ENCODE peak calls at places on chromosomes 6 and 20, in four cellular contexts. G is heart right ventricle, Q is brain microvascular endothelial cell, U is transverse colon. Z is an unnamed sample.

GRCh38 chr6:8904754-8905153 is 469.4 kb upstream of the SLC35B3 start:
- DNase-seq in G (no peak), U (no peak), Q (no peak), Z (no peak)

GRCh38 chr6:388202-388903 is 3.2 kb upstream of the IRF4 start:
- DNase-seq in U (peak; percentile 8), G (no peak), Q (no peak), Z (no peak)

GRCh38 chr20:20820104-20820503 is 107.7 kb upstream of the RALGAPA2 start:
- DNase-seq in U (no peak), Q (no peak), G (no peak), Z (no peak)

GRCh38 chr20:23305098-23305497 is 45.5 kb upstream of the NXT1 start:
- DNase-seq in U (no peak), Q (peak; percentile 74), G (no peak), Z (peak; percentile 52)

GRCh38 chr6:149212892-149213786 is 104.4 kb upstream of the TAB2 start:
- DNase-seq in G (no peak), U (no peak), Q (no peak), Z (no peak)

GRCh38 chr6:9404351-9405146 is 969.2 kb upstream of the SLC35B3 start:
- DNase-seq in G (no peak), U (no peak), Q (no peak), Z (peak; percentile 44)

GRCh38 chr6:149864578-149865535 is 698 bp upstream of the LRP11 start:
- DNase-seq in Q (peak; percentile 79), U (no peak), G (peak; percentile 46), Z (peak; percentile 79)

GRCh38 chr6:168778201-168778600 is 337.2 kb downstream of the SMOC2 start:
- DNase-seq in Q (no peak), G (peak; percentile 32), U (no peak), Z (no peak)

GRCh38 chr6:70706491-70707123 is 38.9 kb downstream of the SMAP1 start:
- DNase-seq in Q (no peak), U (no peak), G (no peak), Z (peak; percentile 60)

GRCh38 chr6:96391776-96392175 is 129.8 kb upstream of the UFL1 start:
- DNase-seq in G (no peak), U (peak; percentile 14), Q (no peak), Z (peak; percentile 5)

GRCh38 chr6:16764188-16764950 is 3.1 kb upstream of the ATXN1 start:
- DNase-seq in U (no peak), G (no peak), Q (peak; percentile 61), Z (peak; percentile 78)

GRCh38 chr20:11880694-11881093 is 37.0 kb upstream of the BTBD3 start:
- DNase-seq in G (no peak), U (no peak), Q (no peak), Z (no peak)

GRCh38 chr6:106256201-106256968 is 69.2 kb downstream of the ATG5 start:
- DNase-seq in Q (no peak), U (no peak), G (no peak), Z (peak; percentile 58)

GRCh38 chr6:149286905-149287304 is 30.6 kb upstream of the TAB2 start:
- DNase-seq in Q (no peak), U (no peak), G (no peak), Z (no peak)

GRCh38 chr20:54515788-54516324 is 40.5 kb downstream of the DOK5 start:
- DNase-seq in Q (no peak), U (no peak), G (no peak), Z (no peak)

GRCh38 chr20:62216636-62217566 is 3.2 kb downstream of the HRH3 start:
- DNase-seq in G (no peak), Q (no peak), U (no peak), Z (no peak)

GRCh38 chr20:26209171-26209941 is 512.7 kb upstream of the ZNF337 start:
- DNase-seq in G (no peak), U (no peak), Q (no peak), Z (no peak)

GRCh38 chr20:42218566-42218965 is 600.4 kb upstream of the CHD6 start:
- DNase-seq in G (no peak), U (no peak), Q (no peak), Z (no peak)

GRCh38 chr6:157282279-157282678 is 41.0 kb downstream of the TMEM242 start:
- DNase-seq in U (no peak), G (no peak), Q (no peak), Z (no peak)

GRCh38 chr6:13715444-13715883 is 3.8 kb upstream of the RANBP9 start:
- DNase-seq in Q (no peak), G (no peak), U (no peak), Z (no peak)

GRCh38 chr6:63802606-63803206 is 167.1 kb downstream of the PHF3 start:
- DNase-seq in Q (peak; percentile 39), U (no peak), G (no peak), Z (peak; percentile 49)

DNA sequence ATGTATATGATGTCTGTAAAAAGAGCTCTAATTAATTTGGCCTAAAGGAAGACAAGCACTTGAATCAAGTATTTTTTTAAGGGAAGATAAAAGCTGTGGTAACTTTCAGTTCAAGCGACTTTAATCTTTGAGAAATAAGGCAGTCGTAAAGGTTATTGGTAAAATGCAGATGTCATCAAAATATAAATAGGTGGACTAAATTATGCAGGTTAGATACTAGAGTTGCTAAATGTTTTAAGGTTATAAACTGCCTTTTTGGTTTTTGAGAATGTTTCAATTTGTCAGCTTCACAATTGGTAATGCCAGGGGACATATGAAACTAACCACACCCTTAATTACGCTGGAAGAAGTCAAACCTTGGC is 159.5 kb upstream of the OLIG3 start:
- DNase-seq in G (no peak), Q (no peak), U (no peak), Z (no peak)
- TF ChIP-seq CTCF in G (no peak), Q (no peak), U (no peak), Z (no peak)

GRCh38 chr6:35484921-35485392 is 11.9 kb downstream of the TEAD3 start:
- DNase-seq in U (no peak), G (no peak), Q (no peak), Z (no peak)
- H3K4me3 ChIP-seq in U (no peak overlapping the region), G (no peak overlapping the region), Q (no peak overlapping the region), Z (no peak overlapping the region)

GRCh38 chr6:144286503-144287393 is 1.6 kb downstream of the UTRN start:
- DNase-seq in U (peak; percentile 72), G (peak; percentile 73), Q (peak; percentile 89), Z (peak; percentile 86)
- TF ChIP-seq CTCF in U (no peak), G (no peak), Q (no peak), Z (no peak)

DNA sequence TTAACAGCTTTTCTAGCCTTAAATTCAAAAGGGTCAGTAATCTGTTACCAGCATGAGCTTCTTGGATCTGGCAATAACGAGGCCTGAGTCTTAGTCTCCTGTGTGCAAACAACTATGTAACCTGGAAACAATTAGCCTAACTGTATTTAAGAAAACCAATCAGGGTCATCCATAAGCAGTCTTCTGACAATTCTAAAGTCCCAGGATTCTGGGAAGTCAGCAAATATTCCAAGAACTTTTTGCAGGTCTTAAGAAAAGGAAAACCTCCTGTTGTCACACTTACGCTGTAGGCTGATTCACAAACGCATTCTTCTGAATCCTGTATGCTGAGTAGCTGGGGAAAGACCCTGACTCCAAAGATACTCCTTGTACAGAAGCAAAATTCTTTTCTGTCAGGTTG is 90.4 kb downstream of the COL12A1 start:
- DNase-seq in Q (peak; percentile 71), U (no peak), G (no peak), Z (peak; percentile 72)
- H3K4me3 ChIP-seq in Q (no peak overlapping the region), U (no peak overlapping the region), G (no peak overlapping the region), Z (no peak overlapping the region)

DNA sequence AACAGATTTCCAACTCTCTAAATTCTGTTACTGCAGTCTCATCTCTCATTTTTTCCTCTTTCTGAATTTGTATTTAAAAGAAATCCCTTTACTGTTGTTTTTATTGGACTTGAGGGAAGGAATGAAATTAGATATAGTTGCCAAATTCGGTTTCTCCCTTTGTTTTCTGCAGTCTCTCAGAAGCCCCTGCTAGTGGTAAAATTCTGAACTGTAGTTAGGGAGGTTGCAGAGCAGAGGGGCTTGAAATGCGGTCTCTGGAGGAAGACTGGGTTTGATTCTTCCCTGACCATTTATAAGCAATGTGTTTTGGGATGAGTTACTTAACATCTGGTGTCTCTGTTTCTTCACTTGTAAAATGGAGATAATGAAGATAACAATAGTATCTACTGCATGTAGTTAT is 106.3 kb upstream of the TBX18 start:
- DNase-seq in Q (no peak), G (no peak), U (no peak), Z (no peak)
- TF ChIP-seq CTCF in Q (peak; percentile 15), G (no peak), U (no peak), Z (no peak)

DNA sequence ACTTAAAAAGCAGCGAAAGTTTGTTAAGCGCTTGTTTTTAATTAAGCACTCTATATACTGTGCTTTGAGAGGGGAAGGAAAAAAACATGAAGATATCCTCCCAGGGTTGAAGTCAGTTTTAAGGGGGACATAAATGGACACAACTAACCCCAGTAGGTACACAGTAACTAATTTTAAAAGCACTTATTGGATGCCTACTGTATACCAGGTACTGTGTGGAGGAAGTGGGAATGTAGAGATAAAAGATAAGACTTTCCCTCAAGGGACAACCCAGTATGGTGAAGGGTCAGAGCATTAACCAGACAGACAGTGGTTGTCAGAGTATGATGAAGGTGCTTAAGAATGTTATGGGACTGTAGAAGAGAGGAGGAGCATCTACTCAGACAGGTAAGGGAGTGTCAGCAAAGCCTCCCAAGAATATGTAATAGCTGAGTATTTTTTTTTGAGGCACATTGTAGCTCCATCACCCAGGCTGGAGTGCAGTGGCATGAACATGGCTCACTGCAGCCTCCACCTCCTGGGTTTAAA is 900 bp downstream of the ABCF1 start:
- DNase-seq in U (no peak), G (no peak), Q (no peak), Z (no peak)
- H3K4me3 ChIP-seq in U (peak overlapping the region; percentile 51), G (peak overlapping the region; percentile 84), Q (peak overlapping the region; percentile 96), Z (peak overlapping the region; percentile 88)

GRCh38 chr20:45470939-45471338 is 1.4 kb downstream of the WFDC2 start:
- DNase-seq in Q (no peak), G (no peak), U (no peak), Z (no peak)
- TF ChIP-seq CTCF in Q (peak; percentile 22), G (no peak), U (no peak), Z (no peak)

GRCh38 chr6:124792386-124792785 is 169.9 kb upstream of the RNF217 start:
- DNase-seq in Q (no peak), G (no peak), U (no peak), Z (no peak)
- H3K4me3 ChIP-seq in Q (no peak overlapping the region), G (no peak overlapping the region), U (no peak overlapping the region), Z (no peak overlapping the region)

GRCh38 chr6:81752969-81753708 is 658 bp upstream of the TENT5A start:
- DNase-seq in Q (peak; percentile 85), G (peak; percentile 93), U (peak; percentile 93), Z (peak; percentile 94)
- TF ChIP-seq CTCF in Q (peak; percentile 51), G (peak; percentile 39), U (no peak), Z (peak; percentile 35)

DNA sequence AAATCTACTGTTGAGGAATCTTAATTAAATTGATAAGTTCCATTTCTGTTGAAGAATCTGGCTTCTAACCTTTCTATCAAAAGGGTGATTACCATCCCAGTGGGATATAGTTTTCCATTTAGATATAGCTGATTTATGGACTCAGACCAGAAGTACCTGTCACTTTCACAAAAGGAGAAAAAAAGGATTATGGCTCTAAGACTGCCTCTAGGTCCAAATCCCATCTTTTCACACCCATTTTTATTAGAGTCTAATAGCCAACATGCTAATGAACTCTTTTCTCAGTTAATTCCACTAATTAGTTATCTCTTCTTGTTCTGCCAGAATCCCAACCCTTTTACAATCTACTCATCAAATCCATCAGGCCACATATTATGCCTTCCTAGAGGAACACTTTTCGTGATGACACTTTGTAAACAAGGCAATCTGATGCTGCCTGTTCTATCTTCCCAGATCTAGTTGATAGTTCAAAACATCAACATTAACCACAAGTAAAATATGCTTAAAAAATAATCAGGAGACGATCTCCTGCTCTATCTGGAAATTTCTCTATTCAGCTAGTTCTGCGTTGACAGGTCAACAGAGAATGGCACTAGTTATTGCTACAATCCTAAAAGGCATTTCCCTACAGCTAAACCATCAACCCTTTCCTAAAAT is 2.2 kb downstream of the B4GALT5 start:
- DNase-seq in U (no peak), Q (no peak), G (no peak), Z (no peak)
- H3K4me3 ChIP-seq in U (no peak overlapping the region), Q (no peak overlapping the region), G (peak overlapping the region; percentile 79), Z (peak overlapping the region; percentile 92)

Z was measured in astrocyte of the spinal cord.